ENCODE peak calls at places on chromosomes 4 and X, in ten cellular contexts. E, H, I, F, G, Y, X, K, S and W are unnamed samples.
A peak's percentile ranks its signal among the peaks of the same experiment; 100 is the strongest.

GRCh38 chrX:9197231-9197630 is 163.3 kb upstream of the FAM9B start:
- DNase-seq in H (no peak), E (no peak), Y (no peak), S (no peak), X (no peak), F (no peak), G (no peak), K (no peak), I (no peak), W (no peak)

GRCh38 chrX:111560801-111561200 is 49.4 kb downstream of the SERTM2 start:
- DNase-seq in Y (no peak), H (no peak), I (no peak), K (no peak), X (no peak), G (no peak), F (no peak), E (no peak), S (no peak), W (no peak)

GRCh38 chrX:149799095-149799721 is 17.5 kb downstream of the MAGEA9 start:
- DNase-seq in K (no peak), G (no peak), H (no peak), X (no peak), I (no peak), S (no peak), E (no peak), F (no peak), Y (no peak), W (no peak)

GRCh38 chr4:61192392-61192791 is 7.7 kb upstream of the ADGRL3 start:
- DNase-seq in F (no peak), I (no peak), S (no peak), Y (no peak), X (no peak), E (no peak), H (no peak), K (no peak), G (no peak), W (no peak)

GRCh38 chr4:118834070-118834469 is 1.9 kb downstream of the SEC24D start:
- DNase-seq in G (peak; percentile 34), E (no peak), I (no peak), H (no peak), K (no peak), F (no peak), X (no peak), S (no peak), Y (no peak), W (no peak)

GRCh38 chrX:15816886-15817285 is 26.6 kb downstream of the ZRSR2 start:
- DNase-seq in G (peak; percentile 74), F (no peak), Y (no peak), H (no peak), X (no peak), S (no peak), I (no peak), K (no peak), E (no peak), W (no peak)

GRCh38 chr4:14008494-14008893 is 381.0 kb upstream of the BOD1L1 start:
- DNase-seq in Y (no peak), G (no peak), H (no peak), I (no peak), K (no peak), X (no peak), S (no peak), F (no peak), E (no peak), W (no peak)

GRCh38 chr4:140884431-140885058 is 128.4 kb upstream of the TBC1D9 start:
- DNase-seq in F (peak; percentile 82), E (no peak), Y (no peak), H (peak; percentile 39), I (peak; percentile 35), S (no peak), K (no peak), X (peak; percentile 65), G (peak; percentile 64), W (peak; percentile 10)

GRCh38 chrX:97820170-97820569 is 936.5 kb downstream of the RPA4 start:
- DNase-seq in Y (no peak), S (no peak), H (no peak), G (no peak), K (no peak), F (no peak), X (no peak), I (no peak), E (no peak), W (no peak)

GRCh38 chrX:107526141-107526540 is 76.7 kb downstream of the FRMPD3 start:
- DNase-seq in F (no peak), I (no peak), S (no peak), E (no peak), X (no peak), H (no peak), Y (no peak), K (no peak), G (no peak), W (no peak)

GRCh38 chr4:2301806-2302205 is 39.9 kb upstream of the MXD4 start:
- DNase-seq in E (no peak), K (no peak), I (no peak), G (no peak), Y (no peak), F (no peak), S (no peak), X (no peak), H (no peak), W (no peak)

GRCh38 chrX:133045986-133046385 is 50.9 kb downstream of the USP26 start:
- DNase-seq in G (peak; percentile 15), K (no peak), Y (no peak), I (no peak), H (no peak), S (no peak), X (no peak), F (peak; percentile 16), E (no peak), W (no peak)

GRCh38 chr4:39937683-39938268 is 39.9 kb downstream of the PDS5A start:
- DNase-seq in F (no peak), Y (no peak), S (no peak), E (no peak), G (no peak), H (no peak), K (no peak), I (no peak), X (no peak), W (no peak)